ENCODE peak calls at places on chromosomes 3 and 15, in six cellular contexts. One of them, this sample, is unnamed.
A peak's percentile ranks its signal among the peaks of the same experiment; 100 is the strongest.

GRCh38 chr15:58448906-58449305 is 17.1 kb downstream of the LIPC start:
- DNase-seq in breast epithelium: no peak
- DNase-seq in body of pancreas: no peak
- DNase-seq in endothelial cell of umbilical vein: no peak
- DNase-seq in ovary: no peak
- DNase-seq in suprapubic skin: no peak
- DNase-seq in this sample: no peak

GRCh38 chr3:169082076-169082475 is 581.4 kb downstream of the MECOM start:
- DNase-seq in ovary: no peak
- DNase-seq in body of pancreas: no peak
- DNase-seq in endothelial cell of umbilical vein: no peak
- DNase-seq in breast epithelium: no peak
- DNase-seq in suprapubic skin: no peak
- DNase-seq in this sample: no peak

GRCh38 chr15:81163961-81164800 is 30.1 kb downstream of the CFAP161 start:
- DNase-seq in endothelial cell of umbilical vein: no peak
- DNase-seq in body of pancreas: no peak
- DNase-seq in suprapubic skin: no peak
- DNase-seq in breast epithelium: no peak
- DNase-seq in ovary: no peak
- DNase-seq in this sample: no peak

GRCh38 chr3:14266361-14266760 is 87.7 kb downstream of the LSM3 start:
- DNase-seq in body of pancreas: peak; percentile 41
- DNase-seq in endothelial cell of umbilical vein: no peak
- DNase-seq in breast epithelium: no peak
- DNase-seq in suprapubic skin: no peak
- DNase-seq in ovary: peak; percentile 73
- DNase-seq in this sample: no peak

GRCh38 chr3:49906004-49906860 is 2.6 kb upstream of the MST1R start:
- DNase-seq in breast epithelium: peak; percentile 31
- DNase-seq in endothelial cell of umbilical vein: peak; percentile 64
- DNase-seq in ovary: peak; percentile 54
- DNase-seq in suprapubic skin: no peak
- DNase-seq in body of pancreas: peak; percentile 49
- DNase-seq in this sample: peak; percentile 51

GRCh38 chr3:25587094-25587493 is 77.6 kb downstream of the TOP2B start:
- DNase-seq in endothelial cell of umbilical vein: no peak
- DNase-seq in body of pancreas: no peak
- DNase-seq in ovary: no peak
- DNase-seq in suprapubic skin: no peak
- DNase-seq in breast epithelium: no peak
- DNase-seq in this sample: no peak

GRCh38 chr3:140384876-140385275 is 293.0 kb upstream of the TRIM42 start:
- DNase-seq in endothelial cell of umbilical vein: no peak
- DNase-seq in breast epithelium: no peak
- DNase-seq in ovary: no peak
- DNase-seq in suprapubic skin: no peak
- DNase-seq in body of pancreas: no peak
- DNase-seq in this sample: no peak

GRCh38 chr3:61110576-61110975 is 140.7 kb downstream of the FHIT start:
- DNase-seq in suprapubic skin: no peak
- DNase-seq in breast epithelium: no peak
- DNase-seq in body of pancreas: no peak
- DNase-seq in ovary: no peak
- DNase-seq in endothelial cell of umbilical vein: no peak
- DNase-seq in this sample: no peak

GRCh38 chr3:156677120-156677479 is 2.7 kb downstream of the TIPARP start:
- DNase-seq in breast epithelium: no peak
- DNase-seq in body of pancreas: no peak
- DNase-seq in endothelial cell of umbilical vein: no peak
- DNase-seq in ovary: no peak
- DNase-seq in suprapubic skin: no peak
- DNase-seq in this sample: no peak

GRCh38 chr3:128491071-128491899 is 1.7 kb downstream of the GATA2 start:
- DNase-seq in suprapubic skin: peak; percentile 70
- DNase-seq in endothelial cell of umbilical vein: peak; percentile 50
- DNase-seq in body of pancreas: peak; percentile 45
- DNase-seq in ovary: no peak
- DNase-seq in breast epithelium: no peak
- DNase-seq in this sample: no peak

GRCh38 chr3:190444036-190444435 is 5.7 kb downstream of the TMEM207 start:
- DNase-seq in suprapubic skin: no peak
- DNase-seq in ovary: no peak
- DNase-seq in breast epithelium: no peak
- DNase-seq in body of pancreas: no peak
- DNase-seq in endothelial cell of umbilical vein: no peak
- DNase-seq in this sample: no peak

GRCh38 chr15:68199340-68199739 is 5.8 kb downstream of the CALML4 start:
- DNase-seq in endothelial cell of umbilical vein: no peak
- DNase-seq in breast epithelium: no peak
- DNase-seq in ovary: no peak
- DNase-seq in body of pancreas: no peak
- DNase-seq in suprapubic skin: no peak
- DNase-seq in this sample: no peak

GRCh38 chr15:68197661-68198437 is 7.3 kb downstream of the CALML4 start:
- DNase-seq in breast epithelium: no peak
- DNase-seq in endothelial cell of umbilical vein: no peak
- DNase-seq in ovary: no peak
- DNase-seq in suprapubic skin: no peak
- DNase-seq in body of pancreas: no peak
- DNase-seq in this sample: no peak

GRCh38 chr15:68195336-68196112 is 9.6 kb downstream of the CALML4 start:
- DNase-seq in ovary: no peak
- DNase-seq in suprapubic skin: no peak
- DNase-seq in endothelial cell of umbilical vein: no peak
- DNase-seq in breast epithelium: no peak
- DNase-seq in body of pancreas: no peak
- DNase-seq in this sample: no peak

GRCh38 chr15:68196445-68197169 is 8.5 kb downstream of the CALML4 start:
- DNase-seq in breast epithelium: no peak
- DNase-seq in ovary: no peak
- DNase-seq in endothelial cell of umbilical vein: no peak
- DNase-seq in body of pancreas: no peak
- DNase-seq in suprapubic skin: no peak
- DNase-seq in this sample: no peak

DNA sequence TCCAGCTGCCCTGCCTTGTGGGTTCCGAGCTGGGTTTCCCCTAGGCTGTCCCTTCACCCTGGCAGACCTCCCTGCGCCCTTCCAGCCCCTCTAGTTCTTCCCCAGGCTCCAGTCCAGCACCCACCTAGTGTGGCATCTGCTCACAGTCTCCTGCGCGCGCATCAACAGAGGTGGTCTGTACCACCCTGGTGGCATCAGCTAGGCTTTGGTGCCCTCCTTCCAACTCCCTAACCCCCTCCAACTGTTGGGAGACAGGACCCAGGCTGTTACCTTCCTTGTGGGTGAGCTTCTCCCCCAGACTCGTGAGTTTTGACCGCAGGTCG is 8.0 kb downstream of the CALML4 start:
- DNase-seq in body of pancreas: no peak
- DNase-seq in endothelial cell of umbilical vein: no peak
- DNase-seq in suprapubic skin: no peak
- DNase-seq in breast epithelium: no peak
- DNase-seq in ovary: no peak
- DNase-seq in this sample: no peak
- TF ChIP-seq POLR2A in body of pancreas: no peak
- TF ChIP-seq POLR2A in endothelial cell of umbilical vein: no peak
- TF ChIP-seq POLR2A in suprapubic skin: no peak
- TF ChIP-seq POLR2A in breast epithelium: no peak
- TF ChIP-seq POLR2A in ovary: no peak
- TF ChIP-seq POLR2A in this sample: no peak

GRCh38 chr3:181710581-181711255 is 1.0 kb upstream of the SOX2 start:
- DNase-seq in body of pancreas: no peak
- DNase-seq in breast epithelium: no peak
- DNase-seq in ovary: no peak
- DNase-seq in endothelial cell of umbilical vein: no peak
- DNase-seq in suprapubic skin: no peak
- DNase-seq in this sample: no peak

GRCh38 chr3:181712505-181713299 is 977 bp downstream of the SOX2 start:
- DNase-seq in suprapubic skin: no peak
- DNase-seq in breast epithelium: no peak
- DNase-seq in body of pancreas: no peak
- DNase-seq in endothelial cell of umbilical vein: peak; percentile 24
- DNase-seq in ovary: no peak
- DNase-seq in this sample: no peak

GRCh38 chr3:181713300-181713647 is 1.5 kb downstream of the SOX2 start:
- DNase-seq in ovary: no peak
- DNase-seq in breast epithelium: no peak
- DNase-seq in suprapubic skin: no peak
- DNase-seq in body of pancreas: no peak
- DNase-seq in endothelial cell of umbilical vein: no peak
- DNase-seq in this sample: no peak

GRCh38 chr3:181712190-181712504 is 422 bp downstream of the SOX2 start:
- DNase-seq in endothelial cell of umbilical vein: peak; percentile 24
- DNase-seq in body of pancreas: no peak
- DNase-seq in breast epithelium: no peak
- DNase-seq in ovary: no peak
- DNase-seq in suprapubic skin: no peak
- DNase-seq in this sample: no peak

DNA sequence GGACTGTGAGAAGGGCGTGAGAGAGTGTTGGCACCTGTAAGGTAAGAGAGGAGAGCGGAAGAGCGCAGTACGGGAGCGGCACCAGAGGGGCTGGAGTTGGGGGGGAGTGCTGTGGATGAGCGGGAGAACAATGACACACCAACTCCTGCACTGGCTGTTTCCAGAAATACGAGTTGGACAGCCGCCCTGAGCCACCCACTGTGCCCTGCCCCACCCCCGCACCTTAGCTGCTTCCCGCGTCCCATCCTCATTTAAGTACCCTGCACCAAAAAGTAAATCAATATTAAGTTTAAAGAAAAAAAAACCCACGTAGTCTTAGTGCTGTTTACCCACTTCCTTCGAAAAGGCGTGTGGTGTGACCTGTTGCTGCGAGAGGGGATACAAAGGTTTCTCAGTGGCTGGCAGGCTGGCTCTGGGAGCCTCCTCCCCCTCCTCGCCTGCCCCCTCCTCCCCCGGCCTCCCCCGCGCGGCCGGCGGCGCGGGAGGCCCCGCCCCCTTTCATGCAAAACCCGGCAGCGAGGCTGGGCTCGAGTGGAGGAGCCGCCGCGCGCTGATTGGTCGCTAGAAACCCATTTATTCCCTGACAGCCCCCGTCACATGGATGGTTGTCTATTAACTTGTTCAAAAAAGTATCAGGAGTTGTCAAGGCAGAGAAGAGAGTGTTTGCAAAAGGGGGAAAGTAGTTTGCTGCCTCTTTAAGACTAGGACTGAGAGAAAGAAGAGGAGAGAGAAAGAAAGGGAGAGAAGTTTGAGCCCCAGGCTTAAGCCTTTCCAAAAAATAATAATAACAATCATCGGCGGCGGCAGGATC is at the start of gene SOX2:
- DNase-seq in breast epithelium: no peak
- DNase-seq in ovary: peak; percentile 29
- DNase-seq in body of pancreas: peak; percentile 70
- DNase-seq in suprapubic skin: no peak
- DNase-seq in endothelial cell of umbilical vein: peak; percentile 87
- DNase-seq in this sample: peak; percentile 24
- H3K27me3 ChIP-seq in breast epithelium: peaks cover 17% of the 10 kb centered on the region
- H3K27me3 ChIP-seq in ovary: no peaks in the 10 kb centered on the region
- H3K27me3 ChIP-seq in body of pancreas: peaks cover 57% of the 10 kb centered on the region
- H3K27me3 ChIP-seq in suprapubic skin: peaks cover 100% of the 10 kb centered on the region
- H3K27me3 ChIP-seq in endothelial cell of umbilical vein: peaks cover 14% of the 10 kb centered on the region
- H3K27me3 ChIP-seq in this sample: peaks cover 69% of the 10 kb centered on the region

GRCh38 chr3:37221407-37221806 is 47.0 kb upstream of the LRRFIP2 start:
- DNase-seq in suprapubic skin: no peak
- DNase-seq in breast epithelium: no peak
- DNase-seq in ovary: no peak
- DNase-seq in body of pancreas: no peak
- DNase-seq in endothelial cell of umbilical vein: peak; percentile 32
- DNase-seq in this sample: no peak
- TF ChIP-seq POLR2A in suprapubic skin: no peak
- TF ChIP-seq POLR2A in breast epithelium: no peak
- TF ChIP-seq POLR2A in ovary: no peak
- TF ChIP-seq POLR2A in body of pancreas: no peak
- TF ChIP-seq POLR2A in endothelial cell of umbilical vein: no peak
- TF ChIP-seq POLR2A in this sample: no peak

DNA sequence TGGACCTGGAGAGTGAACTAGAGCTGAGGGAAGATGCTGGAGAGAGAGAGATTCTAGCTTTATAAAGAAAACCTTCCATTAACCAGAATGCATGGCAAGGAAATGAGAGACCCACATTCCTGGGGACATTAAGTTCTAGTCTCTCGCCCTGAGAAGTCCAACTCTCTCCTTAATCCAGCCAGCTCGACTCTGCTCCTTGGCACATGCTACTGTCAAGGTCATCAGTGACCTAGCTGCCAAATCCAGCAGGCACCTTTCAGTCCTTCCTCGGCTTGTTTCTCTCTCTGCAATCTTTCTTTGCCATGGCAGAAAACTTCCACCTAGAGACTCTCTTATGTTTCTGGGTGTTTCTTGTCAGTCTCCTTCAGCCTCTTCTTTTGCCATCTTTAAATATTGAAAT is 40.3 kb downstream of the DGKG start:
- DNase-seq in endothelial cell of umbilical vein: no peak
- DNase-seq in ovary: no peak
- DNase-seq in suprapubic skin: no peak
- DNase-seq in body of pancreas: peak; percentile 3
- DNase-seq in breast epithelium: no peak
- DNase-seq in this sample: no peak
- H3K27me3 ChIP-seq in endothelial cell of umbilical vein: no peaks in the 10 kb centered on the region
- H3K27me3 ChIP-seq in ovary: no peaks in the 10 kb centered on the region
- H3K27me3 ChIP-seq in suprapubic skin: no peaks in the 10 kb centered on the region
- H3K27me3 ChIP-seq in body of pancreas: no peaks in the 10 kb centered on the region
- H3K27me3 ChIP-seq in breast epithelium: no peaks in the 10 kb centered on the region
- H3K27me3 ChIP-seq in this sample: no peaks in the 10 kb centered on the region